ENCODE peak calls at places on chromosome 17, in eight cellular contexts. P is anterior cingulate cortex; F is left lung; L is globus pallidus; Q is HEK293T; M is AG10803; S is CD4-positive, alpha-beta memory T cell; T is stimulated activated CD8-positive, alpha-beta memory T cell treated with anti-CD3 and anti-CD28 coated beads, Interleukin-15, amount 100 ng/mL, for 1 hour. G is an unnamed sample.

GRCh38 chr17:82213251-82214011 is 789 bp upstream of the CCDC57 start:
- DNase-seq in P (no peak), F (peak; percentile 83), L (no peak), Q (peak; percentile 79), M (peak; percentile 82), S (peak; percentile 38), T (no peak), G (peak; percentile 65)

GRCh38 chr17:39619786-39620101 is 7.0 kb upstream of the PPP1R1B start:
- DNase-seq in P (no peak), F (no peak), L (no peak), Q (no peak), M (no peak), S (no peak), T (no peak), G (no peak)

GRCh38 chr17:18015603-18016002 is 23.4 kb downstream of the ATPAF2 start:
- DNase-seq in P (no peak), F (no peak), L (no peak), Q (no peak), M (no peak), S (no peak), T (no peak), G (peak; percentile 46)

GRCh38 chr17:22507823-22508222 is 815.5 kb downstream of the KCNJ18 start:
- DNase-seq in P (no peak), F (no peak), L (no peak), Q (no peak), M (no peak), S (no peak), T (no peak), G (peak; percentile 11)

GRCh38 chr17:74663566-74663965 is 40.0 kb upstream of the CD300E start:
- DNase-seq in P (no peak), F (no peak), L (no peak), Q (no peak), M (peak; percentile 3), S (no peak), T (no peak), G (no peak)

GRCh38 chr17:75174996-75175395 is 7.8 kb downstream of the SUMO2 start:
- DNase-seq in P (no peak), F (no peak), L (no peak), Q (no peak), M (no peak), S (no peak), T (no peak), G (no peak)

GRCh38 chr17:59754547-59754946 is 47.1 kb downstream of the VMP1 start:
- DNase-seq in P (no peak), F (no peak), L (no peak), Q (no peak), M (peak; percentile 96), S (no peak), T (no peak), G (peak; percentile 5)

GRCh38 chr17:29148257-29148789 is 31.9 kb downstream of the MYO18A start:
- DNase-seq in P (no peak), F (no peak), L (no peak), Q (no peak), M (no peak), S (no peak), T (no peak), G (no peak)

GRCh38 chr17:64622931-64623654 is 39.0 kb downstream of the SMURF2 start:
- DNase-seq in P (no peak), F (no peak), L (no peak), Q (no peak), M (peak; percentile 75), S (no peak), T (no peak), G (no peak)

GRCh38 chr17:29042679-29043538 is at the start of gene PIPOX:
- DNase-seq in P (no peak), F (no peak), L (peak; percentile 60), Q (peak; percentile 54), M (no peak), S (no peak), T (no peak), G (peak; percentile 66)

GRCh38 chr17:78960945-78961344 is 18.8 kb downstream of the LGALS3BP start:
- DNase-seq in P (no peak), F (peak; percentile 62), L (no peak), Q (no peak), M (peak; percentile 89), S (no peak), T (no peak), G (no peak)

GRCh38 chr17:27970587-27970986 is 71.9 kb upstream of the NLK start:
- DNase-seq in P (no peak), F (no peak), L (no peak), Q (no peak), M (no peak), S (no peak), T (no peak), G (no peak)

GRCh38 chr17:71342726-71343125 is 778.1 kb upstream of the SOX9 start:
- DNase-seq in P (no peak), F (no peak), L (no peak), Q (no peak), M (no peak), S (no peak), T (no peak), G (no peak)

GRCh38 chr17:19347323-19348080 is 15.0 kb downstream of the B9D1 start:
- DNase-seq in P (no peak), F (peak; percentile 46), L (no peak), Q (no peak), M (no peak), S (no peak), T (no peak), G (no peak)

GRCh38 chr17:13874134-13874533 is 195.2 kb upstream of the COX10 start:
- DNase-seq in P (no peak), F (no peak), L (no peak), Q (no peak), M (no peak), S (no peak), T (no peak), G (no peak)

GRCh38 chr17:63116228-63116627 is 150.2 kb downstream of the TANC2 start:
- DNase-seq in P (no peak), F (no peak), L (no peak), Q (no peak), M (no peak), S (no peak), T (no peak), G (no peak)

GRCh38 chr17:4074831-4075495 is 67.9 kb downstream of the ZZEF1 start:
- DNase-seq in P (no peak), F (no peak), L (peak; percentile 37), Q (peak; percentile 53), M (peak; percentile 36), S (peak; percentile 48), T (no peak), G (peak; percentile 1)

GRCh38 chr17:73650147-73650546 is 5.9 kb upstream of the SDK2 start:
- DNase-seq in P (no peak), F (no peak), L (no peak), Q (peak; percentile 48), M (no peak), S (no peak), T (no peak), G (no peak)

GRCh38 chr17:16467886-16468285 is 24.1 kb downstream of the LRRC75A start:
- DNase-seq in P (no peak), F (no peak), L (no peak), Q (no peak), M (no peak), S (no peak), T (no peak), G (no peak)

GRCh38 chr17:40065041-40065770 is 2.4 kb downstream of the THRA start:
- DNase-seq in P (peak; percentile 27), F (no peak), L (peak; percentile 61), Q (no peak), M (peak; percentile 42), S (no peak), T (no peak), G (no peak)

GRCh38 chr17:31562447-31562846 is 171.0 kb downstream of the RAB11FIP4 start:
- DNase-seq in P (no peak), F (no peak), L (no peak), Q (no peak), M (no peak), S (no peak), T (no peak), G (no peak)

GRCh38 chr17:34420254-34420766 is 57.3 kb upstream of the CCL1 start:
- DNase-seq in P (peak; percentile 30), F (no peak), L (peak; percentile 48), Q (peak; percentile 62), M (peak; percentile 45), S (peak; percentile 47), T (peak; percentile 54), G (peak; percentile 45)

GRCh38 chr17:80509311-80509710 is 32.9 kb upstream of the NPTX1 start:
- DNase-seq in P (no peak), F (no peak), L (no peak), Q (no peak), M (no peak), S (no peak), T (no peak), G (no peak)

GRCh38 chr17:35350493-35350892 is 22.9 kb downstream of the SLFN11 start:
- DNase-seq in P (no peak), F (no peak), L (no peak), Q (no peak), M (no peak), S (no peak), T (no peak), G (no peak)

GRCh38 chr17:75509528-75510258 is 5.6 kb downstream of the CASKIN2 start:
- DNase-seq in P (no peak), F (peak; percentile 76), L (no peak), Q (no peak), M (no peak), S (no peak), T (no peak), G (no peak)

GRCh38 chr17:49834118-49834743 is 13.6 kb downstream of the TAC4 start:
- DNase-seq in P (no peak), F (no peak), L (no peak), Q (no peak), M (no peak), S (no peak), T (no peak), G (no peak)

GRCh38 chr17:1765576-1765975 is 3.7 kb downstream of the SERPINF1 start:
- DNase-seq in P (no peak), F (no peak), L (no peak), Q (no peak), M (no peak), S (no peak), T (no peak), G (no peak)

GRCh38 chr17:68004201-68004600 is 7.9 kb upstream of the C17orf58 start:
- DNase-seq in P (no peak), F (no peak), L (no peak), Q (no peak), M (no peak), S (no peak), T (no peak), G (no peak)

GRCh38 chr17:3574231-3574630 is 16.6 kb upstream of the TRPV3 start:
- DNase-seq in P (no peak), F (peak; percentile 25), L (no peak), Q (no peak), M (no peak), S (no peak), T (no peak), G (no peak)

G was measured in NCI-H446.